ENCODE peak calls at places on chromosomes 7 and 10, in seven cellular contexts. E is fibroblast of mammary gland, N is HL-60, F is A549, U is GM23338, X is stomach, Z is pancreas. Q is an unnamed sample.

GRCh38 chr10:46544989-46545791 is 11.3 kb downstream of the GPRIN2 start:
- DNase-seq in E (no peak), N (peak; percentile 34), F (peak; percentile 86), U (peak; percentile 84), X (peak; percentile 26), Z (peak; percentile 8), Q (peak; percentile 44)

GRCh38 chr10:78413294-78414055 is 379.8 kb downstream of the RPS24 start:
- DNase-seq in E (no peak), N (no peak), F (no peak), U (no peak), X (peak; percentile 19), Z (no peak), Q (no peak)

GRCh38 chr10:75209325-75210192 is 1.0 kb upstream of the VDAC2 start:
- DNase-seq in E (peak; percentile 67), N (peak; percentile 79), F (peak; percentile 79), U (no peak), X (peak; percentile 79), Z (peak; percentile 76), Q (peak; percentile 89)

GRCh38 chr10:89302628-89303027 is 782 bp downstream of the IFIT2 start:
- DNase-seq in E (no peak), N (no peak), F (no peak), U (no peak), X (no peak), Z (no peak), Q (no peak)

GRCh38 chr10:58925381-58925780 is 251.1 kb upstream of the PHYHIPL start:
- DNase-seq in E (no peak), N (no peak), F (no peak), U (no peak), X (no peak), Z (no peak), Q (no peak)

GRCh38 chr10:122981066-122981464 is 864 bp downstream of the PSTK start:
- DNase-seq in E (peak; percentile 73), N (peak; percentile 48), F (peak; percentile 67), U (peak; percentile 69), X (no peak), Z (no peak), Q (no peak)

GRCh38 chr10:125103466-125104377 is 56.6 kb downstream of the CTBP2 start:
- DNase-seq in E (no peak), N (no peak), F (no peak), U (peak; percentile 66), X (peak; percentile 21), Z (peak; percentile 12), Q (no peak)

GRCh38 chr10:78386495-78386894 is 352.8 kb downstream of the RPS24 start:
- DNase-seq in E (no peak), N (no peak), F (no peak), U (no peak), X (no peak), Z (no peak), Q (no peak)

GRCh38 chr7:43038229-43038628 is 74.2 kb upstream of the HECW1 start:
- DNase-seq in E (peak; percentile 91), N (no peak), F (no peak), U (no peak), X (no peak), Z (no peak), Q (no peak)

GRCh38 chr10:22677333-22677732 is 37.0 kb downstream of the PIP4K2A start:
- DNase-seq in E (no peak), N (no peak), F (no peak), U (no peak), X (no peak), Z (no peak), Q (no peak)

GRCh38 chr7:102991540-102992214 is 78.9 kb downstream of the LRRC17 start:
- DNase-seq in E (peak; percentile 98), N (no peak), F (peak; percentile 92), U (no peak), X (peak; percentile 72), Z (peak; percentile 73), Q (no peak)

GRCh38 chr10:97926055-97926454 is 76.4 kb downstream of the GOLGA7B start:
- DNase-seq in E (no peak), N (no peak), F (no peak), U (no peak), X (no peak), Z (no peak), Q (no peak)

GRCh38 chr7:7698930-7699329 is 19.5 kb downstream of the RPA3 start:
- DNase-seq in E (no peak), N (no peak), F (no peak), U (no peak), X (no peak), Z (no peak), Q (no peak)

GRCh38 chr10:76763360-76763759 is 874.2 kb downstream of the KCNMA1 start:
- DNase-seq in E (no peak), N (no peak), F (no peak), U (no peak), X (no peak), Z (no peak), Q (no peak)

GRCh38 chr7:55381187-55381586 is 16.1 kb downstream of the LANCL2 start:
- DNase-seq in E (peak; percentile 53), N (no peak), F (no peak), U (no peak), X (no peak), Z (no peak), Q (no peak)

GRCh38 chr7:148587076-148587475 is 3.5 kb upstream of the C7orf33 start:
- DNase-seq in E (no peak), N (no peak), F (no peak), U (no peak), X (no peak), Z (no peak), Q (no peak)

GRCh38 chr7:93226310-93226709 is at the start of gene HEPACAM2:
- DNase-seq in E (no peak), N (no peak), F (no peak), U (no peak), X (no peak), Z (no peak), Q (no peak)

GRCh38 chr10:96041146-96041545 is 2.2 kb upstream of the CCNJ start:
- DNase-seq in E (no peak), N (no peak), F (no peak), U (no peak), X (no peak), Z (no peak), Q (no peak)

GRCh38 chr10:28332699-28333098 is 29.8 kb upstream of the MPP7 start:
- DNase-seq in E (no peak), N (no peak), F (no peak), U (no peak), X (no peak), Z (no peak), Q (no peak)

GRCh38 chr7:45691155-45691656 is 117.0 kb downstream of the ADCY1 start:
- DNase-seq in E (no peak), N (no peak), F (peak; percentile 43), U (no peak), X (peak; percentile 26), Z (peak; percentile 65), Q (peak; percentile 17)

GRCh38 chr10:23342213-23342884 is 2.2 kb downstream of the C10orf67 start:
- DNase-seq in E (no peak), N (no peak), F (no peak), U (no peak), X (no peak), Z (no peak), Q (no peak)

GRCh38 chr10:101075775-101076174 is 14.0 kb downstream of the KAZALD1 start:
- DNase-seq in E (no peak), N (no peak), F (no peak), U (no peak), X (no peak), Z (no peak), Q (no peak)

GRCh38 chr10:101071885-101072433 is 10.2 kb downstream of the KAZALD1 start:
- DNase-seq in E (no peak), N (no peak), F (no peak), U (no peak), X (no peak), Z (no peak), Q (no peak)

GRCh38 chr10:101072923-101073322 is 11.1 kb downstream of the KAZALD1 start:
- DNase-seq in E (no peak), N (no peak), F (no peak), U (no peak), X (no peak), Z (no peak), Q (no peak)

GRCh38 chr10:101071266-101071884 is 9.6 kb downstream of the KAZALD1 start:
- DNase-seq in E (peak; percentile 86), N (peak; percentile 98), F (no peak), U (no peak), X (no peak), Z (no peak), Q (no peak)

DNA sequence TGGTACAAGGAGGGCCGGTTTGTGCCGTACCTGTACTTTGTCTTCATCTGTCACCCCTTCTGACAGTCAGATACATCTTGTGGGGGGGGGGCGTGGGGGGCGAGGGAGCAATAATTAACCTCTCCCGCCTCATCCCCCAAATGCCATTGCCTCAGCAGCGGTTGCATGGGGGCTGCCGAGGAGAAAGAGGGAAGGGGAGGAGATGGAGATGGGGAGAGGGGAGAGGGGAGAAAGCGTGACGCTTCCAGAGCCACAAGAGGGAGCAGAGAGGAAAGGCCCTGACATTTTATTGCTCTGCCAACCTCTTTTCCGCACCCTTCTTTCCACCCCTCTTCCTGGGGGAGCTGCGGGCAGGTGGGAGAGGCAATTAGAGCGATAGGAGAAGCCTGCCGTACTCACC is 11.8 kb downstream of the KAZALD1 start:
- DNase-seq in E (no peak), N (no peak), F (no peak), U (peak; percentile 63), X (no peak), Z (no peak), Q (no peak)
- TF ChIP-seq CTCF in E (no peak), N (no peak), F (no peak), U (peak; percentile 34), X (no peak), Z (no peak), Q (no peak)

DNA sequence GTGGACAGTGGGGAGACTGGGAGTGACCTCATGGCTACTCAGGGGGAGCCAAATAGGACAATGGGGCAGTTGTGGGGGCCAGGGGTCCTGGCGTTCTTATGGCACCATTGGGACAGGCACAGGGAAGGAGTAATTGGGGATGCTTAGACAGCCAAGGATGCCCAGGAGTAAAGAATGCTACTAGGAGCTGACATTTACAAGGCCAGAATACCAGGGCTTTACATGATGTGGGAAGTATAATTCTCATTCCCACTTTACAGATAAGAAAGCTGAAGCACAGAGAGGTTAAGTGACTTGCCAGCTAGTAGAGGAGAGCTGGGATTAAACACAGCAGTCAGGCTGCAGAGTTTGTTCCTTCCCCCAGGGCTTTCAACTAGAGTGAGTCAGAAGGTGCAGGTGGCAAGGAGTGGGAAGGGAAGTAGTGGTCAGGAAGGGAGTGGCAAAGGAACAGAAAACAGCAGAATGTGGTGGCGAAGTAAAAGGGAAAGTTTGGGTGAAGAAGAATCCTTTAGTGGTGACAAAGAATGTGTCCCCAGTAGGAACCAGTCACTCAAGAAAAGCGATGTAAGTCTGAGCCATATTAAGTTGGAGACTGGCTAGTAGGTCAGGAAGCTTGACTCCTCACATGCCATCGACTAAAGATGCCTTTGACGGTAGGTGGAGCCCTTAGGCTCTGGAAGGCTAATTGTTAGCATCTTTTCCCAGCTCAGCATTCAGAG is 32.8 kb downstream of the CPVL start:
- DNase-seq in E (peak; percentile 19), N (peak; percentile 36), F (peak; percentile 15), U (peak; percentile 75), X (no peak), Z (peak; percentile 31), Q (no peak)
- TF ChIP-seq CTCF in E (peak; percentile 12), N (peak; percentile 5), F (peak; percentile 47), U (peak; percentile 88), X (no peak), Z (no peak), Q (no peak)

GRCh38 chr7:107501593-107501992 is 31.7 kb downstream of the GPR22 start:
- DNase-seq in E (peak; percentile 63), N (peak; percentile 38), F (peak; percentile 59), U (peak; percentile 54), X (no peak), Z (no peak), Q (no peak)
- TF ChIP-seq CTCF in E (peak; percentile 45), N (peak; percentile 12), F (peak; percentile 53), U (peak; percentile 65), X (peak; percentile 12), Z (no peak), Q (no peak)

GRCh38 chr10:132219486-132219885 is 32.7 kb downstream of the DPYSL4 start:
- DNase-seq in E (no peak), N (no peak), F (no peak), U (no peak), X (no peak), Z (no peak), Q (no peak)
- TF ChIP-seq CTCF in E (no peak), N (no peak), F (peak; percentile 7), U (peak; percentile 44), X (no peak), Z (no peak), Q (no peak)